ENCODE peak calls at places on chromosomes 11 and 22, in nine cellular contexts. L is WTC11, K is AG10803, O is HFFc6, X is Calu3, Y is neural progenitor cell, G is GM10248, U is prostate gland, R is lower lobe of right lung. Z is an unnamed sample.

GRCh38 chr22:31241936-31242335 is 29.8 kb downstream of the LIMK2 start:
- DNase-seq in X (no peak), O (peak; percentile 76), R (no peak), Y (no peak), K (peak; percentile 23), G (no peak), L (no peak), U (no peak), Z (peak; percentile 48)

GRCh38 chr11:8070417-8071101 is 10.5 kb upstream of the TUB start:
- DNase-seq in O (peak; percentile 36), R (no peak), L (no peak), G (peak; percentile 59), U (no peak), K (peak; percentile 41), Y (peak; percentile 45), X (no peak), Z (peak; percentile 46)

GRCh38 chr22:43428005-43428485 is 16.2 kb downstream of the MPPED1 start:
- DNase-seq in U (no peak), K (no peak), O (no peak), L (no peak), G (no peak), R (peak; percentile 20), Y (no peak), X (no peak), Z (no peak)

GRCh38 chr11:12079726-12080556 is 30.4 kb upstream of the MICAL2 start:
- DNase-seq in R (no peak), Y (no peak), U (no peak), G (no peak), O (peak; percentile 98), X (peak; percentile 50), L (peak; percentile 20), K (peak; percentile 98), Z (peak; percentile 99)

GRCh38 chr11:1931791-1932480 is 12.4 kb downstream of the TNNT3 start:
- DNase-seq in O (no peak), K (no peak), G (no peak), U (no peak), L (peak; percentile 4), R (no peak), Y (no peak), X (no peak), Z (no peak)

GRCh38 chr11:33772300-33772699 is 2.0 kb downstream of the FBXO3 start:
- DNase-seq in R (no peak), Y (no peak), U (no peak), L (no peak), O (no peak), K (no peak), G (no peak), X (no peak), Z (peak; percentile 9)

GRCh38 chr22:46942816-46943783 is 180.7 kb downstream of the TBC1D22A start:
- DNase-seq in L (no peak), U (no peak), Y (no peak), O (no peak), G (no peak), R (peak; percentile 76), K (no peak), X (no peak), Z (no peak)

GRCh38 chr11:103051158-103051801 is 40.7 kb downstream of the DCUN1D5 start:
- DNase-seq in Y (no peak), U (no peak), X (no peak), K (peak; percentile 13), O (no peak), G (no peak), R (no peak), L (no peak), Z (no peak)

GRCh38 chr11:118956847-118957469 is 860 bp downstream of the UPK2 start:
- DNase-seq in Y (no peak), O (no peak), L (no peak), R (no peak), X (no peak), K (no peak), G (no peak), U (no peak), Z (no peak)
- TF ChIP-seq CTCF in Y (no peak), O (peak; percentile 45), L (peak; percentile 38), R (peak; percentile 8), X (no peak), K (no peak), G (no peak), U (no peak), Z (no peak)

GRCh38 chr22:22684605-22685561 is 40.5 kb downstream of the GGTLC2 start:
- DNase-seq in L (peak; percentile 68), U (no peak), R (no peak), O (peak; percentile 35), Y (peak; percentile 55), X (peak; percentile 75), K (peak; percentile 76), G (peak; percentile 67), Z (peak; percentile 42)
- TF ChIP-seq CTCF in L (peak; percentile 39), U (peak; percentile 18), R (peak; percentile 42), O (peak; percentile 70), Y (peak; percentile 63), X (peak; percentile 76), K (peak; percentile 28), G (peak; percentile 69), Z (peak; percentile 48)

GRCh38 chr11:78266451-78266850 is 77.7 kb downstream of the USP35 start:
- DNase-seq in X (no peak), G (no peak), O (no peak), R (no peak), K (no peak), L (no peak), U (no peak), Y (no peak), Z (no peak)
- TF ChIP-seq CTCF in X (no peak), G (no peak), O (no peak), R (no peak), K (no peak), L (no peak), U (no peak), Y (no peak), Z (no peak)

DNA sequence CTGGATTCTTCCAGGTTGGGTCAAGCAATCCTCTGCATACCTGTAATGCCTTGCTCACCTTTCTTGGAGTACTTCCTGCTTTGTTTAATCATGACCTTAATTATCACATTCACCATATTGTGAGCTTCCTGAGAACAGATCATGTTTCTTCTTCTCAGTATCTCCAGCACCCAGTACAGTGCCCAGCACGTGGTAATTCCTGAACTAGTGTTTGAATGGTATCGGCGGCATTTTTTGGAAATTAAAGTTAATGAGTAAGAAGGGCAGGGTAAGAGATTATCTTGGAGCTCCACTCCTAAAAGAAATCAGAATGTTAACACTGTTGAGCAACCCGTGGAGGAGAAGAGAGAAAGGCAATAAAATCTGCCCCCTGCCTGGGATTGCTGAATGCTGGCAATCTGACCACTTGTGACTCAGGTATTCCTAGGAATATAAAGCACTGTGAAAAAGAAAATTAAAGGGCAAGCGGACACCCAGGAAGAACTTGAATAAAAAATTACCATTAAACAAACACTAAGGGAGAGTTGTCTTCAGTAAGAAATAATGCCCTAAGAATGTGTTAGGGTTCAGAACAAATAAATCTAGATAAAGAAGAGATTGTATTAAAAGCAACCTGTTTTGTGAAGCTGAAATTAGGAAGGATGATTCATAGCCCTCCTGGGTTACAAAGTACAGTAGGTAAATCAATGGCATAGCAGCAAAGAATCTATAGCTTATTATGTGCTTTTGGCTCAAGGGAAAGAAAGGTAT is 92.9 kb downstream of the PDHX start:
- DNase-seq in O (peak; percentile 70), K (peak; percentile 77), R (no peak), X (peak; percentile 81), G (no peak), U (peak; percentile 50), L (no peak), Y (no peak), Z (peak; percentile 92)
- TF ChIP-seq CTCF in O (peak; percentile 10), K (no peak), R (no peak), X (no peak), G (no peak), U (no peak), L (no peak), Y (no peak), Z (peak; percentile 4)

GRCh38 chr11:125224391-125225015 is 60.0 kb downstream of the PKNOX2 start:
- DNase-seq in O (no peak), L (peak; percentile 52), X (no peak), R (no peak), U (no peak), G (no peak), K (no peak), Y (peak; percentile 43), Z (peak; percentile 19)
- TF ChIP-seq CTCF in O (peak; percentile 68), L (no peak), X (no peak), R (no peak), U (no peak), G (no peak), K (no peak), Y (peak; percentile 42), Z (peak; percentile 30)

GRCh38 chr11:64225608-64226506 is at the start of the genes NUDT22 and TRPT1:
- DNase-seq in U (peak; percentile 90), Y (peak; percentile 94), L (peak; percentile 89), X (peak; percentile 94), K (peak; percentile 65), O (peak; percentile 71), R (peak; percentile 92), G (peak; percentile 93), Z (peak; percentile 77)
- TF ChIP-seq CTCF in U (no peak), Y (no peak), L (no peak), X (peak; percentile 38), K (peak; percentile 28), O (peak; percentile 23), R (no peak), G (peak; percentile 22), Z (peak; percentile 29)

GRCh38 chr11:68753300-68753699 is 2.0 kb upstream of the TESMIN start:
- DNase-seq in X (no peak), U (no peak), L (no peak), R (no peak), O (no peak), Y (no peak), G (no peak), K (no peak), Z (no peak)
- TF ChIP-seq CTCF in X (no peak), U (no peak), L (no peak), R (no peak), O (no peak), Y (no peak), G (no peak), K (no peak), Z (no peak)

GRCh38 chr22:17176715-17177114 is 17.6 kb upstream of the HDHD5 start:
- DNase-seq in X (no peak), K (no peak), Y (no peak), O (no peak), L (no peak), R (no peak), G (no peak), U (no peak), Z (no peak)

GRCh38 chr22:17171313-17172171 is 12.5 kb upstream of the HDHD5 start:
- DNase-seq in Y (peak; percentile 95), X (peak; percentile 95), R (peak; percentile 94), U (peak; percentile 86), O (peak; percentile 81), K (peak; percentile 90), L (peak; percentile 95), G (peak; percentile 94), Z (peak; percentile 88)

GRCh38 chr22:17167486-17167885 is 8.4 kb upstream of the HDHD5 start:
- DNase-seq in Y (no peak), G (no peak), K (no peak), R (no peak), U (no peak), O (no peak), X (no peak), L (no peak), Z (no peak)

GRCh38 chr22:17172172-17172833 is 13.2 kb upstream of the HDHD5 start:
- DNase-seq in G (no peak), R (peak; percentile 48), K (no peak), Y (no peak), U (peak; percentile 55), O (no peak), L (peak; percentile 65), X (no peak), Z (no peak)

DNA sequence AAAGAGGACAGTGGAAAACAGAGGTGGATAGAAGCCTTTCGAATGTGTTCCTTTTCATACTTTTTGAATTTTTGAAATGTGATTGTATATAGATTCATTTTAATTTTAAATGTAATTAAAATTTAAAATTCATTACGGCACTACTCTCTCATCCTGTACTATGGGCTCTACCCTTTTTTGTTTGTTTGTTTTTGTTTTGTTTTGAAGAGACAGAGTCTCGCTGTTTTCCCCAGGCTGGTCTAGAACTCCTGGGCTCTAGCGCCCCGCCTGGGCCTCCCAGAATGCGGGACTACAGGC is 11.9 kb upstream of the HDHD5 start:
- DNase-seq in K (no peak), Y (no peak), L (no peak), X (no peak), O (no peak), G (no peak), R (no peak), U (no peak), Z (no peak)
- TF ChIP-seq CTCF in K (peak; percentile 47), Y (no peak), L (no peak), X (no peak), O (no peak), G (peak; percentile 50), R (no peak), U (no peak), Z (peak; percentile 38)